ENCODE peak calls at places on chromosomes 2 and 18, in seven cellular contexts. R, S, P, I, D, A and W are unnamed samples.

GRCh38 chr2:125224830-125225229 is 1199.7 kb downstream of the CNTNAP5 start:
- DNase-seq in P (no peak), A (no peak), I (peak; percentile 44), S (no peak), R (no peak), D (no peak), W (no peak)

GRCh38 chr2:121530210-121530562 is 494 bp upstream of the RNU4ATAC start:
- DNase-seq in R (peak; percentile 82), D (peak; percentile 76), P (no peak), I (no peak), S (peak; percentile 84), A (peak; percentile 80), W (peak; percentile 40)

GRCh38 chr18:11074879-11075278 is 74.5 kb downstream of the PIEZO2 start:
- DNase-seq in R (no peak), P (no peak), I (no peak), S (no peak), D (no peak), A (no peak), W (no peak)

GRCh38 chr2:32711219-32711618 is 83.4 kb downstream of the TTC27 start:
- DNase-seq in P (no peak), R (no peak), D (peak; percentile 92), S (no peak), I (no peak), A (no peak), W (peak; percentile 88)

GRCh38 chr18:34097312-34097711 is 127.4 kb downstream of the NOL4 start:
- DNase-seq in A (no peak), P (no peak), D (peak; percentile 24), S (no peak), R (no peak), I (no peak), W (no peak)

GRCh38 chr2:20563833-20564232 is 87.1 kb downstream of the HS1BP3 start:
- DNase-seq in A (no peak), S (no peak), D (peak; percentile 38), I (no peak), R (no peak), P (no peak), W (no peak)

GRCh38 chr2:74849228-74849892 is 15.4 kb downstream of the HK2 start:
- DNase-seq in R (peak; percentile 60), P (peak; percentile 59), D (peak; percentile 75), A (no peak), I (no peak), S (peak; percentile 82), W (no peak)

GRCh38 chr2:106032676-106033075 is 161.4 kb downstream of the UXS1 start:
- DNase-seq in D (peak; percentile 62), P (no peak), A (no peak), I (no peak), S (no peak), R (no peak), W (no peak)

GRCh38 chr2:121567957-121568409 is 37.3 kb downstream of the RNU4ATAC start:
- DNase-seq in R (no peak), I (no peak), S (no peak), P (no peak), A (no peak), D (no peak), W (no peak)

GRCh38 chr18:46622999-46623398 is 34.0 kb downstream of the LOXHD1 start:
- DNase-seq in I (peak; percentile 17), P (no peak), A (no peak), R (no peak), D (peak; percentile 28), S (no peak), W (no peak)

GRCh38 chr2:168470188-168470879 is 14.3 kb downstream of the CERS6 start:
- DNase-seq in A (no peak), D (no peak), S (no peak), R (no peak), P (no peak), I (no peak), W (no peak)

GRCh38 chr2:112752667-112753066 is 11.7 kb downstream of the CKAP2L start:
- DNase-seq in I (no peak), S (no peak), P (no peak), A (no peak), D (no peak), R (no peak), W (no peak)

GRCh38 chr2:224126001-224126400 is 86.9 kb upstream of the SERPINE2 start:
- DNase-seq in D (no peak), A (no peak), I (no peak), R (peak; percentile 77), P (no peak), S (no peak), W (no peak)

GRCh38 chr18:50788284-50788683 is 31.5 kb downstream of the MRO start:
- DNase-seq in S (no peak), I (no peak), A (no peak), R (no peak), D (no peak), P (no peak), W (no peak)

GRCh38 chr2:173750831-173751230 is 214.3 kb downstream of the SP3 start:
- DNase-seq in S (no peak), I (no peak), P (no peak), R (no peak), A (no peak), D (no peak), W (no peak)

GRCh38 chr2:233105156-233105895 is 45.2 kb downstream of the INPP5D start:
- DNase-seq in D (no peak), A (no peak), S (no peak), I (no peak), P (no peak), R (no peak), W (no peak)

GRCh38 chr2:2843969-2844548 is 513.0 kb upstream of the MYT1L start:
- DNase-seq in D (no peak), P (no peak), S (peak; percentile 29), R (no peak), I (no peak), A (no peak), W (no peak)

GRCh38 chr2:236209996-236210395 is 41.8 kb upstream of the GBX2 start:
- DNase-seq in S (no peak), P (no peak), R (no peak), D (no peak), A (no peak), I (no peak), W (no peak)

GRCh38 chr2:167823066-167823465 is 424.3 kb downstream of the STK39 start:
- DNase-seq in I (no peak), D (no peak), S (no peak), A (no peak), P (no peak), R (no peak), W (no peak)

GRCh38 chr2:179410552-179411356 is 146.1 kb upstream of the SESTD1 start:
- DNase-seq in R (no peak), A (peak; percentile 52), P (peak; percentile 35), I (peak; percentile 69), D (peak; percentile 78), S (no peak), W (peak; percentile 49)

GRCh38 chr2:96148410-96149217 is 3.4 kb upstream of the DUSP2 start:
- DNase-seq in S (peak; percentile 87), P (peak; percentile 94), D (peak; percentile 94), R (peak; percentile 60), A (peak; percentile 36), I (peak; percentile 87), W (peak; percentile 38)

GRCh38 chr2:106057206-106057605 is 136.9 kb downstream of the UXS1 start:
- DNase-seq in P (no peak), R (no peak), I (no peak), D (no peak), S (no peak), A (no peak), W (no peak)

GRCh38 chr2:47312504-47312875 is 90.5 kb upstream of the MSH2 start:
- DNase-seq in A (no peak), I (no peak), R (no peak), S (no peak), P (no peak), D (no peak), W (no peak)

GRCh38 chr2:211869134-211869533 is 669.5 kb downstream of the ERBB4 start:
- DNase-seq in I (no peak), A (no peak), D (no peak), P (no peak), S (no peak), R (no peak), W (no peak)

GRCh38 chr2:119650206-119650605 is 28.8 kb upstream of the TMEM177 start:
- DNase-seq in D (peak; percentile 43), P (no peak), A (no peak), R (no peak), S (no peak), I (no peak), W (no peak)

GRCh38 chr18:43129946-43130523 is 14.6 kb upstream of the RIT2 start:
- DNase-seq in S (no peak), A (no peak), I (no peak), D (no peak), R (no peak), P (no peak), W (peak; percentile 21)

GRCh38 chr2:62687644-62688043 is 17.9 kb upstream of the EHBP1 start:
- DNase-seq in P (no peak), A (no peak), D (no peak), I (no peak), R (no peak), S (no peak), W (no peak)

GRCh38 chr2:3113769-3114168 is 263.8 kb downstream of the EIPR1 start:
- DNase-seq in A (no peak), D (no peak), S (no peak), R (no peak), I (no peak), P (no peak), W (no peak)

GRCh38 chr2:226802573-226802972 is 3.0 kb upstream of the IRS1 start:
- DNase-seq in A (no peak), I (peak; percentile 84), R (no peak), P (peak; percentile 66), S (no peak), D (peak; percentile 96), W (peak; percentile 90)

GRCh38 chr2:173876833-173877413 is 88.2 kb downstream of the SP3 start:
- DNase-seq in D (no peak), A (no peak), R (no peak), P (no peak), S (no peak), I (no peak), W (no peak)

GRCh38 chr2:159549234-159549633 is 67.1 kb downstream of the BAZ2B start:
- DNase-seq in I (no peak), P (no peak), S (no peak), R (no peak), D (peak; percentile 78), A (no peak), W (no peak)

GRCh38 chr2:231710751-231711676 is 2.7 kb downstream of the PTMA start:
- DNase-seq in P (no peak), D (no peak), R (peak; percentile 61), I (no peak), A (peak; percentile 27), S (no peak), W (no peak)

GRCh38 chr2:20578895-20579825 is 71.7 kb downstream of the HS1BP3 start:
- DNase-seq in D (peak; percentile 99), R (peak; percentile 83), S (peak; percentile 90), A (peak; percentile 76), I (peak; percentile 61), P (no peak), W (peak; percentile 91)

GRCh38 chr18:24197412-24197811 is 58.5 kb downstream of the CABYR start:
- DNase-seq in R (no peak), P (no peak), S (no peak), A (no peak), D (no peak), I (no peak), W (no peak)

GRCh38 chr18:47936975-47937374 is 6.5 kb upstream of the SMAD2 start:
- DNase-seq in A (no peak), R (no peak), P (no peak), D (no peak), S (no peak), I (no peak), W (no peak)

GRCh38 chr2:159086874-159087273 is 118.4 kb downstream of the TANC1 start:
- DNase-seq in D (no peak), R (no peak), I (no peak), A (no peak), P (no peak), S (no peak), W (no peak)

GRCh38 chr2:216717491-216717901 is 22.1 kb upstream of the IGFBP5 start:
- DNase-seq in R (no peak), P (no peak), A (no peak), D (no peak), S (no peak), I (no peak), W (no peak)

GRCh38 chr2:43106767-43107527 is 119.5 kb downstream of the ZFP36L2 start:
- DNase-seq in P (peak; percentile 45), A (no peak), D (no peak), S (no peak), R (peak; percentile 49), I (no peak), W (no peak)